ENCODE peak calls at places on chromosomes 12 and 14, in seven cellular contexts. A is H1, I is K562, G is GM12878, B is HCT116, J is SK-N-SH, D is HepG2. V is an unnamed sample.

GRCh38 chr12:22981711-22982110 is 356.7 kb downstream of the ETNK1 start:
- DNase-seq in A (no peak), I (no peak), G (no peak), B (no peak), J (no peak), D (no peak), V (no peak)

GRCh38 chr12:54004063-54004840 is 4.3 kb downstream of the HOXC9 start:
- DNase-seq in A (no peak), I (no peak), G (no peak), B (no peak), J (no peak), D (no peak), V (no peak)

GRCh38 chr12:65858831-65859230 is 34.5 kb downstream of the HMGA2 start:
- DNase-seq in A (no peak), I (no peak), G (no peak), B (no peak), J (no peak), D (no peak), V (no peak)

GRCh38 chr12:112308652-112309051 is 73.6 kb downstream of the HECTD4 start:
- DNase-seq in A (no peak), I (no peak), G (no peak), B (no peak), J (no peak), D (no peak), V (no peak)

GRCh38 chr12:28463396-28463795 is 273.1 kb downstream of the CCDC91 start:
- DNase-seq in A (no peak), I (no peak), G (no peak), B (no peak), J (no peak), D (no peak), V (no peak)

GRCh38 chr14:50099335-50099734 is 17.0 kb downstream of the VCPKMT start:
- DNase-seq in A (no peak), I (no peak), G (no peak), B (peak), J (no peak), D (peak), V (no peak)

GRCh38 chr12:72134934-72135333 is 137.2 kb upstream of the TRHDE start:
- DNase-seq in A (no peak), I (no peak), G (no peak), B (no peak), J (no peak), D (no peak), V (no peak)

GRCh38 chr14:25622752-25623151 is 572.8 kb upstream of the STXBP6 start:
- DNase-seq in A (no peak), I (no peak), G (no peak), B (no peak), J (no peak), D (no peak), V (peak)

GRCh38 chr12:113820842-113821241 is 145.3 kb downstream of the RBM19 start:
- DNase-seq in A (no peak), I (peak), G (no peak), B (no peak), J (no peak), D (no peak), V (no peak)

GRCh38 chr14:20652996-20653975 is 11.8 kb upstream of the OR6S1 start:
- DNase-seq in A (peak), I (peak), G (peak), B (peak), J (no peak), D (peak), V (no peak)

GRCh38 chr12:115341442-115341841 is 657.5 kb upstream of the TBX3 start:
- DNase-seq in A (no peak), I (no peak), G (no peak), B (peak), J (no peak), D (no peak), V (no peak)

GRCh38 chr14:31934767-31935266 is 142.3 kb upstream of the ARHGAP5 start:
- DNase-seq in A (no peak), I (no peak), G (no peak), B (peak), J (peak), D (peak), V (peak)

GRCh38 chr14:26905219-26905618 is 307.4 kb upstream of the NOVA1 start:
- DNase-seq in A (no peak), I (no peak), G (no peak), B (no peak), J (no peak), D (no peak), V (peak)

GRCh38 chr12:13595536-13596450 is 385.6 kb downstream of the GRIN2B start:
- DNase-seq in A (no peak), I (no peak), G (no peak), B (no peak), J (no peak), D (no peak), V (no peak)

GRCh38 chr12:76785407-76785806 is 21.5 kb downstream of the ZDHHC17 start:
- DNase-seq in A (no peak), I (no peak), G (no peak), B (no peak), J (no peak), D (no peak), V (no peak)

GRCh38 chr12:46777587-46777986 is 48.2 kb downstream of the SLC38A4 start:
- DNase-seq in A (no peak), I (no peak), G (no peak), B (no peak), J (no peak), D (no peak), V (no peak)

GRCh38 chr12:7905071-7905470 is 30.9 kb downstream of the SLC2A3 start:
- DNase-seq in A (no peak), I (no peak), G (no peak), B (no peak), J (no peak), D (no peak), V (no peak)

GRCh38 chr12:7907009-7907408 is 29.0 kb downstream of the SLC2A3 start:
- DNase-seq in A (peak), I (peak), G (no peak), B (peak), J (peak), D (peak), V (no peak)
- TF ChIP-seq JUND in A (no peak), I (peak), G (no peak), B (no peak), J (no peak), D (peak), V (no peak)

DNA sequence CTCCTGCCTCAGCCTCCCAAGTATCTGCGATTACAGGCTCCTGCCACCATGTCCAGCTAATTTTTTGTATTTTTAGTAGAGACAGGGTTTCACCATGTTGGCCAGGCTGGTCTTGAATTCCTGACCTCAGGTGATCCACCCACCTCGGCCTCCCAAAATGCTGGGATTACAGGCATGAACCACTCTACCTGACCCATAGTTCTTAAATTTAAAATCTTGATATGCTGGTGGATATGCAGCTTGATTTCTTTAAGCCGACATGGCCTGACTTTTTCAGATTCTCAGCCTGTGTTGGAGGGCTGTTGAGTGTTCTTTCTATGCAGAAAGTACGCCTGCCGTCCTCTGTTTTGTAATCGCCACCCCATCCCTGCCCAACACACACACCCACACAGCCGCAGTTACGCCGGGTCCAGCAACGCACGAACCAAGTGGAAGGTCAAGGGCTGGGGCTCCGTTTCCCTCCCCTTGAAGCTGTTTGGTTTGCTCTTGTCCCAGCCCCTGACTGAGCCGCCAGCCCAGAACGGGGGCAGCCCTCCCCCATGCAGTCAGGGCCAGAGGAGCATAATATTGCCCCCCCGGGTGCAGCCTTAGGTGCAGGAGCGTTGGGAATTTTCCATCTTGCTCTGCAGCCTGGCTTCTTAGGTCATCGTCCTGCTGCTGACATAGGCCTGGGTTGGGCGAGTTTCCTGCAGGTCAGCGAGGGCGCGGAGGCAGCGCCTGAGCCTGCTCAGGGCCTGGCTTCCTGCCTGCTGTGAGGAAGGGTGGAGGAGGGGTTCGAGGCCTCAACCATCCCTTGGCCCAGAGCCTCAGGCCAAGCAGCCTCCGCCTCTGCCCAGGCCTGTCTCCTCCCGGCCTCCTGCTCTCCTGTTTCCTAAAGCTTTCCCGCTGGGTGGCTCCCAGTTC is 44.2 kb downstream of the PSMA6 start:
- DNase-seq in A (no peak), I (peak), G (no peak), B (no peak), J (peak), D (peak), V (peak)
- TF ChIP-seq JUND in A (no peak), I (no peak), G (no peak), B (no peak), J (no peak), D (no peak), V (no peak)

GRCh38 chr14:39219075-39219499 is 14.6 kb upstream of the MIA2 start:
- DNase-seq in A (no peak), I (no peak), G (no peak), B (peak), J (no peak), D (peak), V (no peak)
- TF ChIP-seq JUND in A (no peak), I (no peak), G (no peak), B (no peak), J (no peak), D (no peak), V (no peak)

GRCh38 chr14:104793703-104793959 is 1.9 kb downstream of the AKT1 start:
- DNase-seq in A (no peak), I (no peak), G (no peak), B (no peak), J (no peak), D (no peak), V (no peak)

GRCh38 chr14:104795781-104796681 is 483 bp upstream of the AKT1 start:
- DNase-seq in A (no peak), I (peak), G (no peak), B (no peak), J (peak), D (peak), V (peak)

GRCh38 chr14:104795468-104795780 is at the start of gene AKT1:
- DNase-seq in A (no peak), I (peak), G (no peak), B (no peak), J (no peak), D (no peak), V (no peak)

GRCh38 chr14:104794099-104794498 is 1.4 kb downstream of the AKT1 start:
- DNase-seq in A (peak), I (peak), G (no peak), B (no peak), J (peak), D (peak), V (peak)

DNA sequence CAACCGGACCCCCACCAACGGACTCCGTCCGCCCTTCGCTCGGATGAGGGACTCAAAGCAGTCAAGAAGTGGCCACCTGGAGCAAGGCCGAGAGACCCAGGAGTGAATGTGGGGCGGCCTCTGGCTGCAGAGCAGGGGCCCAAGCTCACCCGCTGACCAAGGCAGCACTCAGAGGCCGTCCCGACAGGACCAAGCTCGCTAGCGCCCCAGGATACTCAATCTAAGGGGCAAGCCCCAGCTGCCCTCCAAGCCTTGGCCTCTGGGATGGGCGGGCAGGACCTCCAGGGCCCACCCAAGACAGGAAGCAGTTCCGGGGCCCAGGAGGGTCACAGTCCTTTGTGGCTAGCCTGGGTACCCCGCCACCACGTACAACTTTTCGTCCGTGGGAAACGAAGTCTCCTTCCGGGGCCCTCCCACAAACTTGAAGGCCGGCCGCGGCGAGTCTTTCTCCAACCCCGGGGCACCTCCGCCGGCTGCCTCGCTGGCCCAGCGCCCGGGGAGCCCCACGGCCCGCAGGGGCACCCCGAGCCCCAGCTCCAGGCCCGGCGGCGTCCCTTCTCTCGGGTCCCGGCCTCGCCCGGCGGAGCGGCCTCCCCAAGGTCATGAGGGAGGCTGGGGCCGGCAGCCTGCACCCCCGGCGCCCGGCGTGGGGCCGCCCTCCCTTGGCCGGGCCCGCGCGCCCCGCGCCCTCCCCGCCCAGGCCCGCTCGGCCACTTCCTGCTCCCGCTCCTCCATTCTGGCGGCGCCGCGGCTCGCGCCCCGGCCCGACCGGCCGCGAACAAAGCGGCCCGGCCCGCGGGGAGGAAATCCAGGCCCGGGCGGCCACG is 694 bp downstream of the AKT1 start:
- DNase-seq in A (no peak), I (peak), G (no peak), B (no peak), J (peak), D (no peak), V (peak)
- TF ChIP-seq JUND in A (no peak), I (no peak), G (no peak), B (no peak), J (no peak), D (no peak), V (no peak)

GRCh38 chr14:76312821-76313220 is 63.1 kb upstream of the ESRRB start:
- DNase-seq in A (no peak), I (no peak), G (no peak), B (no peak), J (no peak), D (no peak), V (no peak)
- TF ChIP-seq JUND in A (no peak), I (no peak), G (no peak), B (no peak), J (no peak), D (no peak), V (no peak)

GRCh38 chr12:1515010-1515409 is 79.4 kb downstream of the FBXL14 start:
- DNase-seq in A (no peak), I (no peak), G (no peak), B (no peak), J (no peak), D (no peak), V (no peak)
- TF ChIP-seq JUND in A (no peak), I (no peak), G (no peak), B (no peak), J (no peak), D (no peak), V (no peak)

DNA sequence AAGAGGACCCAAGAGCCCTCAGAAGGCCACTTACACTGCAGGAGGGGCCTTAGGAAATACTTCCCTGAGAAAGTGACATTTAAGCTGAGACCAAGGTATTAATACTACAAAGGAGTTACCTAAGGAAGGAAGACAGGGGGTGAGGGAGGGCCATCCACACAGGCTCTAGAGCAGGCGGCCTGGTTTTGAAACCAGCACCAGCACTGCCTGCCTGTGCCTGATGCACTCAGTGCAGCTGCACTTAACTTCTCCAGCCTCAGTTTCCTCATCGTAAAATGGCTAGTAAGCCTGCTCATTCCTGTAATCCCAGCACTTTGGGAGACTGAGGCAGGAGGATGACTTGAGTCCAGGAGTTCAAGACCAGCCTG is 45.5 kb upstream of the PLEKHG6 start:
- DNase-seq in A (no peak), I (no peak), G (no peak), B (no peak), J (no peak), D (no peak), V (no peak)
- TF ChIP-seq JUND in A (no peak), I (no peak), G (no peak), B (no peak), J (no peak), D (no peak), V (no peak)

DNA sequence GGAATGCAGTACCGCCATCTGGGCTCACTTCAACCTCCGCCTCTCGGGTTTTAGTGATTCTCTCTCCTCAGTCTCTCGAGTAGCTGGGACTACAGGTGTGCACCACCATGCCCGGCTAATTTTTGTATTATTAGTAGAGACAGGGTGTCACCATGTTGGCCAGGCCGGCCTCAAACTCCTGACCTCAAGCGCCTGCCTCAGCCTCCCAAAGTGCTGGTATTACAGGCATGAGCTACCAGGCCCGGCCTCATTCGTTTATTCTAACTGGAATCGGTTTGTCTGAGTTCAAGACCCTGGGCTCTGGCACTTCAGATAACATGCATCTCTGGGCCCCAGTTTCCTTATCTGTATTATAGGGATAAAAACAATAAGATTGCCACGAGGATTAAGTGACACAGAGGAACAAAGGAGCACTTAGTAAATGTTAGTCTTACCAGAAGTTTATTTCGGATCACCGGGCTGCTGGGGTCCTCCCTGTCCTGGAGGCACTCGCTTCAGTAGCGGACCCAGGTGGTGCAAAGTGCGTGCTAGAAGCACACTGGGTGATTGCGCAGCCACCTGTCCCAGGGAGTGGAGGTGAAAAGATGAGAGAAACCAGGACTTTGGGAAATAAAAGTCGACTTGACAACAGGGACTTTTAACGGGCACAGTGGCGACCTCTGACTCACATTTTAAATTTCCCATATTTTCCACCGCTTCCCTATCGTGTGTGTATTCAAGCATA is 37.5 kb downstream of the ACACB start:
- DNase-seq in A (no peak), I (peak), G (no peak), B (no peak), J (peak), D (peak), V (no peak)
- TF ChIP-seq JUND in A (no peak), I (no peak), G (no peak), B (no peak), J (no peak), D (no peak), V (no peak)

DNA sequence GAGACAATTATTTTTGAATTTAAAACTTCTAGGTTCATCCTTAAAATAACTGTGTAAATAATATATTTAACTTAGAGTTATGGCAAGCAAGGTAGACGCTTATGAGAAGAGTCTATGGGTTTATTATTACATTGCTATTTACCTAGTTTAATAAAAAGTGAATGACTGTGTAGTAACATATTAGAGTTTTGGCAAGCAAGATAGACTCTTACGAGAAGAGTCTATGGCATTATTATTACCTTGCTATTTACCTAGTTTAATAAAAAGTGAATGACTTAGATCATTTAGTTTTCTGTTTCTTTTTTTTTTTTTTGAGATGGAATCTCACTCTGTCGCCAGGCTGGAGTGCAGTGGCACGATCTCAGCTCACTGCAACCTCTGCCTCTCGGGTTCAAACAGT is 3.8 kb downstream of the RNF34 start:
- DNase-seq in A (no peak), I (no peak), G (no peak), B (no peak), J (no peak), D (no peak), V (no peak)
- TF ChIP-seq JUND in A (no peak), I (no peak), G (no peak), B (no peak), J (no peak), D (no peak), V (no peak)

GRCh38 chr12:57738661-57739237 is at the start of gene AGAP2:
- DNase-seq in A (no peak), I (no peak), G (no peak), B (no peak), J (peak), D (no peak), V (no peak)

GRCh38 chr12:57739387-57739786 is 845 bp upstream of the AGAP2 start:
- DNase-seq in A (no peak), I (no peak), G (no peak), B (no peak), J (no peak), D (no peak), V (no peak)

GRCh38 chr12:57741413-57741789 is 2.9 kb upstream of the AGAP2 start:
- DNase-seq in A (no peak), I (no peak), G (no peak), B (no peak), J (no peak), D (no peak), V (no peak)

GRCh38 chr12:57739914-57740538 is 1.5 kb upstream of the AGAP2 start:
- DNase-seq in A (no peak), I (no peak), G (no peak), B (no peak), J (no peak), D (no peak), V (no peak)

GRCh38 chr12:57740656-57741412 is 2.3 kb upstream of the AGAP2 start:
- DNase-seq in A (no peak), I (no peak), G (peak), B (no peak), J (no peak), D (no peak), V (no peak)
- TF ChIP-seq JUND in A (no peak), I (no peak), G (no peak), B (no peak), J (no peak), D (no peak), V (no peak)